ENCODE peak calls at places on chromosomes 5 and 9, in eight cellular contexts. I is thyroid gland, V is left ventricle myocardium inferior, R is neural progenitor cell, O is endodermal cell, L is prostate gland, N is NT2/D1, E is K562. D is an unnamed sample.

GRCh38 chr5:151223447-151224264 is at the start of gene CCDC69:
- DNase-seq in I (peak; percentile 77), V (peak; percentile 80), R (peak; percentile 85), O (peak; percentile 94), L (peak; percentile 72), N (peak; percentile 58), E (peak; percentile 84), D (peak; percentile 66)

GRCh38 chr5:74017112-74017511 is 391.1 kb downstream of the ARHGEF28 start:
- DNase-seq in I (no peak), V (no peak), R (no peak), O (peak; percentile 72), L (peak; percentile 19), N (no peak), E (no peak), D (no peak)

GRCh38 chr5:142684508-142685031 is 1.3 kb downstream of the FGF1 start:
- DNase-seq in I (peak; percentile 62), V (no peak), R (peak; percentile 65), O (peak; percentile 88), L (no peak), N (no peak), E (no peak), D (no peak)

GRCh38 chr9:126702501-126703329 is 89.0 kb downstream of the LMX1B start:
- DNase-seq in I (no peak), V (no peak), R (peak; percentile 81), O (peak; percentile 93), L (no peak), N (no peak), E (peak; percentile 55), D (peak; percentile 54)

GRCh38 chr9:87122947-87123685 is 175.8 kb upstream of the GAS1 start:
- DNase-seq in I (no peak), V (no peak), R (no peak), O (no peak), L (no peak), N (no peak), E (no peak), D (no peak)

GRCh38 chr9:135525241-135526088 is 4.2 kb downstream of the LCN1 start:
- DNase-seq in I (no peak), V (no peak), R (no peak), O (peak; percentile 30), L (no peak), N (no peak), E (no peak), D (peak; percentile 42)

GRCh38 chr5:180287868-180288267 is 4.0 kb downstream of the MAPK9 start:
- DNase-seq in I (no peak), V (no peak), R (no peak), O (no peak), L (no peak), N (no peak), E (no peak), D (no peak)

GRCh38 chr9:69030851-69031645 is 4.5 kb upstream of the FXN start:
- DNase-seq in I (no peak), V (no peak), R (no peak), O (no peak), L (no peak), N (no peak), E (no peak), D (no peak)

GRCh38 chr5:161378701-161379100 is 167.8 kb downstream of the GABRB2 start:
- DNase-seq in I (no peak), V (no peak), R (no peak), O (no peak), L (no peak), N (no peak), E (no peak), D (no peak)

GRCh38 chr5:13553896-13554295 is 390.6 kb downstream of the DNAH5 start:
- DNase-seq in I (no peak), V (no peak), R (peak; percentile 76), O (peak; percentile 93), L (no peak), N (peak; percentile 5), E (no peak), D (no peak)

GRCh38 chr5:60018091-60018490 is 124.6 kb upstream of the PDE4D start:
- DNase-seq in I (no peak), V (no peak), R (no peak), O (no peak), L (no peak), N (no peak), E (no peak), D (no peak)

GRCh38 chr5:151298465-151298864 is 5.1 kb downstream of the SLC36A3 start:
- DNase-seq in I (no peak), V (no peak), R (no peak), O (no peak), L (no peak), N (no peak), E (no peak), D (no peak)

GRCh38 chr5:83513081-83513480 is 41.5 kb downstream of the VCAN start:
- DNase-seq in I (no peak), V (no peak), R (no peak), O (no peak), L (no peak), N (no peak), E (no peak), D (no peak)

GRCh38 chr5:172871982-172872381 is 37.9 kb downstream of the ERGIC1 start:
- DNase-seq in I (no peak), V (no peak), R (no peak), O (no peak), L (no peak), N (no peak), E (no peak), D (no peak)

GRCh38 chr5:80569961-80570786 is at the start of gene ANKRD34B:
- DNase-seq in I (peak; percentile 6), V (no peak), R (peak; percentile 82), O (peak; percentile 91), L (no peak), N (no peak), E (no peak), D (no peak)

GRCh38 chr5:32511778-32512374 is 67.3 kb upstream of the ZFR start:
- DNase-seq in I (no peak), V (no peak), R (no peak), O (no peak), L (no peak), N (no peak), E (no peak), D (no peak)
- H3K27me3 ChIP-seq in I (no peaks in the 10 kb centered on the region), V (no peaks in the 10 kb centered on the region), R (no peaks in the 10 kb centered on the region), O (no peaks in the 10 kb centered on the region), L (no peaks in the 10 kb centered on the region), N (no peaks in the 10 kb centered on the region), E (peaks cover 21% of the 10 kb centered on the region), D (no peaks in the 10 kb centered on the region)

GRCh38 chr5:139665626-139666025 is 17.5 kb downstream of the CXXC5 start:
- DNase-seq in I (peak; percentile 64), V (no peak), R (no peak), O (no peak), L (no peak), N (no peak), E (no peak), D (no peak)
- H3K4me1 ChIP-seq in I (peaks cover 81% of the 10 kb centered on the region), V (peaks cover 96% of the 10 kb centered on the region), R (peaks cover 31% of the 10 kb centered on the region), O (no peaks in the 10 kb centered on the region), L (peaks cover 23% of the 10 kb centered on the region), N (peaks cover 31% of the 10 kb centered on the region), E (peaks cover 90% of the 10 kb centered on the region), D (peaks cover 59% of the 10 kb centered on the region)

DNA sequence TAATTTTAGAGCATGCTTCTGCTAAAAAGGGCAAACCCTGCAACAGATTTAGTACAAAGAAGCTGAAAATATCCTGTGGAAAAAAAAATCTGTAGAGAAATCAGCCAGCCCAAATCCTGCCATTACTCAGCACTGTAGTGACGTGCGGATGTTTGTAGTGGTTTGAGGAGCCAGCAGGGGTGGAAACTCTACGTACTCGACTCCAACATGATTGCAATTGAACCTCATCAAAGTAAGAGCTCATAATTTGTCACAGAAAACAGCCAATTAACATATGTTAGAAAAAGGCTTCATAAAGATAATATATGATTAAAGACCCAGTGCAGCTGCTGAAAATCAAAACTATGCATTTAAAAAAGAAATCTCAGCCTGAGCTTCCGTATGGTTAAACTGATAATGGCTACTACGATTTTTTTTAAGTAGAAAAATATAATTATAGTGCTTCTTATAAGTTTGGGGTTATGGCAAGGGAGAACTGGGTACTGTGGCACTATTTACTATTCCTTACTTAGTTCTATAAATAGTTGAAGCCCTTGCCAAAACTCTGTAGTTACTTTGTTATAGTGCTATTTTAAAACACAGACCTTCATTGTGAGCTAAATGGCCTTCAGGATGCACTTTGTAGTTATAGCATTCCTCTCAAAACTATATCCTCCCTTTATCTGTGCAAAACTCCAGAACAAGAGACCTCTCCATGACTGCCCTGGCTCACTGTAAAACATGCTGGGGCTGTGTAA is 49.4 kb downstream of the MEF2C start:
- DNase-seq in I (peak; percentile 17), V (peak; percentile 36), R (no peak), O (no peak), L (no peak), N (no peak), E (no peak), D (no peak)
- H3K4me3 ChIP-seq in I (no peak overlapping the region), V (peak overlapping the region; percentile 54), R (no peak overlapping the region), O (no peak overlapping the region), L (no peak overlapping the region), N (no peak overlapping the region), E (no peak overlapping the region), D (no peak overlapping the region)

GRCh38 chr5:543351-543750 is 19.1 kb upstream of the SLC9A3 start:
- DNase-seq in I (no peak), V (no peak), R (no peak), O (no peak), L (no peak), N (no peak), E (no peak), D (no peak)
- H3K27me3 ChIP-seq in I (no peaks in the 10 kb centered on the region), V (peaks cover 95% of the 10 kb centered on the region), R (peaks cover 7% of the 10 kb centered on the region), O (no peaks in the 10 kb centered on the region), L (peaks cover 14% of the 10 kb centered on the region), N (peaks cover 6% of the 10 kb centered on the region), E (peaks cover 28% of the 10 kb centered on the region), D (no peaks in the 10 kb centered on the region)

DNA sequence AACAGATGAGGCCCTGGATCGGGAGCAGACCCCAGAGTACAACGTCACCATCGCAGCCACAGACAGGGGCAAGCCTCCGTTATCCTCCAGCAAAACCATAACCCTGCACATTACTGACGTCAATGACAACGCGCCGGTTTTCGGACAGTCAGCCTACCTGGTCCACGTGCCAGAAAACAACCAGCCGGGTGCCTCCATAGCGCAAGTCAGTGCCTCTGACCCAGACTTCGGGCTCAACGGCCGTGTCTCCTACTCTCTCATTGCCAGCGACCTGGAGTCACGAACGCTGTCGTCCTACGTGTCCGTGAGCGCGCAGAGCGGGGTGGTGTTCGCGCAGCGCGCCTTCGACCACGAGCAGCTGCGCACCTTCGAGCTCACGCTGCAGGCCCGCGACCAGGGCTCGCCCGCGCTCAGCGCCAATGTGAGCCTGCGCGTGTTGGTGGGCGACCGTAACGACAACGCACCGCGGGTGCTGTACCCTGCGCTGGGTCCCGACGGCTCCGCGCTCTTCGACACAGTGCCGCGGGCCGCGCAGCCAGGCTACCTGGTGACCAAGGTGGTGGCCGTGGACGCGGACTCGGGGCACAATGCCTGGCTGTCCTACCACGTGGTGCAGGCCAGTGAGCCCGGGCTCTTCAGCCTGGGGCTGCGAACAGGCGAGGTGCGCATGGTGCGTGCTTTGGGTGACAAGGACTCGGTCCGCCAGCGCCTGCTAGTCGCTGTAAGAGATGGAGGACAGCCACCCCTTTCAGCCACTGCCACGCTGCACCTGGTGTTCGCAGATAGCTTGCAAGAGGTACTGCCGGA is 1.6 kb upstream of the PCDHGA11 start:
- DNase-seq in I (no peak), V (no peak), R (no peak), O (no peak), L (no peak), N (no peak), E (no peak), D (no peak)
- H3K4me1 ChIP-seq in I (no peaks in the 10 kb centered on the region), V (peaks cover 48% of the 10 kb centered on the region), R (no peaks in the 10 kb centered on the region), O (no peaks in the 10 kb centered on the region), L (no peaks in the 10 kb centered on the region), N (no peaks in the 10 kb centered on the region), E (peaks cover 30% of the 10 kb centered on the region), D (no peaks in the 10 kb centered on the region)

D was measured in breast epithelium.